ENCODE peak calls at places on chromosome 7, in five cellular contexts. E is psoas muscle; M is CD8-positive, alpha-beta T cell; P is neural crest cell; C is AG04449. D is an unnamed sample.

GRCh38 chr7:29375641-29376562 is 181.3 kb downstream of the CHN2 start:
- DNase-seq in E (no peak), M (no peak), P (no peak), C (no peak), D (no peak)

GRCh38 chr7:2722591-2722990 is 34.6 kb downstream of the AMZ1 start:
- DNase-seq in E (peak), M (no peak), P (no peak), C (no peak), D (no peak)

GRCh38 chr7:105304040-105304895 is 84.5 kb downstream of the SRPK2 start:
- DNase-seq in E (no peak), M (no peak), P (no peak), C (no peak), D (no peak)

GRCh38 chr7:120898710-120899499 is 41.0 kb upstream of the TSPAN12 start:
- DNase-seq in E (no peak), M (no peak), P (no peak), C (no peak), D (no peak)

GRCh38 chr7:3592438-3593134 is 291.5 kb downstream of the SDK1 start:
- DNase-seq in E (no peak), M (no peak), P (no peak), C (no peak), D (no peak)

GRCh38 chr7:150964593-150965111 is 13.5 kb downstream of the KCNH2 start:
- DNase-seq in E (peak), M (no peak), P (no peak), C (no peak), D (peak)

GRCh38 chr7:27112960-27113949 is 10.8 kb upstream of the HOXA2 start:
- DNase-seq in E (peak), M (no peak), P (no peak), C (no peak), D (peak)

GRCh38 chr7:102989161-102989560 is 76.4 kb downstream of the LRRC17 start:
- DNase-seq in E (no peak), M (no peak), P (no peak), C (no peak), D (no peak)

GRCh38 chr7:30751257-30751650 is 681 bp upstream of the INMT start:
- DNase-seq in E (no peak), M (no peak), P (no peak), C (no peak), D (no peak)

GRCh38 chr7:100483728-100484635 is at the start of gene NYAP1:
- DNase-seq in E (no peak), M (peak), P (no peak), C (no peak), D (no peak)

GRCh38 chr7:134804351-134804750 is 24.9 kb downstream of the CALD1 start:
- DNase-seq in E (no peak), M (no peak), P (no peak), C (no peak), D (no peak)

GRCh38 chr7:42831051-42831952 is 80.6 kb downstream of the C7orf25 start:
- DNase-seq in E (peak), M (no peak), P (peak), C (no peak), D (no peak)
- TF ChIP-seq CTCF in E (peak), M (no peak), P (peak), C (peak), D (no peak)

GRCh38 chr7:112459645-112460044 is 9.4 kb downstream of the IFRD1 start:
- DNase-seq in E (no peak), M (no peak), P (no peak), C (no peak), D (no peak)
- TF ChIP-seq CTCF in E (no peak), M (no peak), P (no peak), C (no peak), D (no peak)

GRCh38 chr7:132575336-132575986 is 809 bp downstream of the PLXNA4 start:
- DNase-seq in E (peak), M (peak), P (peak), C (peak), D (peak)
- TF ChIP-seq CTCF in E (no peak), M (no peak), P (no peak), C (peak), D (no peak)

GRCh38 chr7:114938785-114939184 is 16.9 kb downstream of the MDFIC start:
- DNase-seq in E (no peak), M (no peak), P (no peak), C (no peak), D (no peak)

GRCh38 chr7:114937422-114937821 is 15.5 kb downstream of the MDFIC start:
- DNase-seq in E (no peak), M (no peak), P (no peak), C (no peak), D (no peak)

GRCh38 chr7:114942443-114943175 is 20.7 kb downstream of the MDFIC start:
- DNase-seq in E (no peak), M (no peak), P (no peak), C (no peak), D (no peak)

GRCh38 chr7:114941692-114942091 is 19.8 kb downstream of the MDFIC start:
- DNase-seq in E (no peak), M (no peak), P (no peak), C (no peak), D (no peak)

GRCh38 chr7:114939484-114940097 is 17.7 kb downstream of the MDFIC start:
- DNase-seq in E (no peak), M (peak), P (no peak), C (no peak), D (no peak)
- TF ChIP-seq CTCF in E (peak), M (no peak), P (no peak), C (no peak), D (no peak)

DNA sequence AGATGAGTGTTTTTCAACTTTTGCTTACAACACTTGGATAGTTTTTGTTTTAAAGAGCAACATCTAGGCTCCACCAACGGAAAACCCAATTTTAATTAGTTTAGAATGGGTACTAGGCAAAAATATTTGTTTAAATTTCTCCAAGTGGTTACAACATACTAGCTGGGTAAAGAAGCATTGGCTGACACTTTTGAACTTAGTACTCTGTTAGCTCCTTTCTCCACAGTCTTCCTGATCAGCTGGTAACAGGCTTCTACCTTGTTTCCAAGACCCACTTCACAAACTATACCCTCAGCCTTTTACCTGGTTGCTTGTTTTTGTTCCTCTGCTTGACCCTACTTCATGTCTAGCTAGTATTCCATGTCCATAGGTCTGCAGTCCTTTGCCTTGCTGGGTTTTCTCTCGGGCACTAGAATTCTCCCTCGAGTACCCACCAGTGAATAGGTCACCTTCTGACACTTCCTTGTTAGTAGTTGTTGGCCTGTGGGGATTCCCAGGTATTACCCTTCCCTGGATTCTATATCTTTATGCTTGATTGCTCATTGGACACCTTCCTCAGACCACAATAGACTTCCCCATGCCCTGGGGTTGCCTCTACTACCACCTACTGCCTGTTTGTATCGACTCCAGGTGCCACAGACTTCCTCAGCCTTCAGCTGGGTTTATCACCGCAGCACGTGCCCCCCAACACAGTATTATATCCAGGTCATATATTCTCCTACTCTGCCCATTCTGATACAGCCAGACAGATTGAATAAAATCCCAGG is 42.0 kb downstream of the PRPS1L1 start:
- DNase-seq in E (no peak), M (no peak), P (no peak), C (no peak), D (no peak)
- TF ChIP-seq CTCF in E (no peak), M (no peak), P (no peak), C (no peak), D (no peak)

GRCh38 chr7:39504963-39505362 is 61.2 kb upstream of the YAE1 start:
- DNase-seq in E (peak), M (no peak), P (no peak), C (peak), D (no peak)

GRCh38 chr7:39501358-39501757 is 64.8 kb upstream of the YAE1 start:
- DNase-seq in E (no peak), M (no peak), P (no peak), C (no peak), D (no peak)
- TF ChIP-seq CTCF in E (no peak), M (no peak), P (no peak), C (no peak), D (no peak)

GRCh38 chr7:23529262-23529859 is 2.4 kb downstream of the TRA2A start:
- DNase-seq in E (no peak), M (no peak), P (no peak), C (no peak), D (no peak)

GRCh38 chr7:23533160-23533559 is 1.4 kb upstream of the TRA2A start:
- DNase-seq in E (no peak), M (no peak), P (no peak), C (no peak), D (no peak)

GRCh38 chr7:23531794-23532489 is at the start of gene TRA2A:
- DNase-seq in E (peak), M (peak), P (peak), C (peak), D (peak)

GRCh38 chr7:23530901-23531793 is 634 bp downstream of the TRA2A start:
- DNase-seq in E (peak), M (peak), P (peak), C (no peak), D (peak)

DNA sequence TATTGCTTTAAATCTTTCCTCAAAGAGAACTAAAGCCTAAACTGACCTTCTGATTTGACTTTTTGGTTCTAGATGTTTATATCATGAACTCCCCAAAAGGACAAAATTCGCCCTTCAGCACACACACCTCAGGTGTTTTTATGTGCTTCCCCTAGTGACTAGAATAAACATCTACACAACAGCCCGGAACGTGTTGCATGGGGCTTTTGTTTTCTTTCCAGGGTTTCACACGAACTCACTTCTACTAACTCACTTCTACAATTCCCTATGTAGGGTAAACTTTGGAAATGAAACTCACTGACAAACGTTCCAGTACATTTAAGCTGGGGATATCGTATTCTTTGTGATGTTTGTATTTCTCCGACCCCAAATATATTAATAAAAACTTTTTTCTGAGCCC is 1.4 kb downstream of the TRA2A start:
- DNase-seq in E (no peak), M (peak), P (no peak), C (no peak), D (no peak)
- TF ChIP-seq CTCF in E (no peak), M (peak), P (peak), C (no peak), D (no peak)

GRCh38 chr7:5396542-5396941 is 27.1 kb downstream of the TNRC18 start:
- DNase-seq in E (no peak), M (peak), P (no peak), C (no peak), D (no peak)
- TF ChIP-seq CTCF in E (no peak), M (peak), P (no peak), C (no peak), D (no peak)